ENCODE peak calls at places on chromosomes 13 and 19, in five cellular contexts. K is heart left ventricle, X is lower leg skin, H is vagina, C is foreskin fibroblast. L is an unnamed sample.

GRCh38 chr13:41254902-41255301 is 8.5 kb downstream of the MTRF1 start:
- DNase-seq in K (no peak), X (no peak), H (no peak), C (no peak), L (no peak)

GRCh38 chr19:41892173-41892902 is 9.4 kb downstream of the ARHGEF1 start:
- DNase-seq in K (no peak), X (no peak), H (no peak), C (no peak), L (no peak)

GRCh38 chr13:30442854-30443379 is 20.6 kb downstream of the UBE2L5 start:
- DNase-seq in K (no peak), X (no peak), H (no peak), C (no peak), L (no peak)

GRCh38 chr19:40445945-40446784 is 2.0 kb upstream of the SERTAD3 start:
- DNase-seq in K (no peak), X (no peak), H (no peak), C (no peak), L (no peak)

GRCh38 chr19:34120846-34121639 is 51.3 kb upstream of the LSM14A start:
- DNase-seq in K (no peak), X (no peak), H (no peak), C (peak), L (no peak)

GRCh38 chr13:98681017-98681416 is 71.5 kb downstream of the SLC15A1 start:
- DNase-seq in K (no peak), X (no peak), H (no peak), C (no peak), L (no peak)

GRCh38 chr19:10617409-10618121 is 7.8 kb upstream of the SLC44A2 start:
- DNase-seq in K (no peak), X (no peak), H (no peak), C (peak), L (no peak)

GRCh38 chr13:29496241-29496712 is 99.2 kb downstream of the SLC7A1 start:
- DNase-seq in K (peak), X (no peak), H (no peak), C (no peak), L (no peak)

GRCh38 chr19:336067-336614 is 8.5 kb downstream of the MIER2 start:
- DNase-seq in K (no peak), X (no peak), H (no peak), C (no peak), L (no peak)

GRCh38 chr13:109628251-109628699 is 158.1 kb downstream of the IRS2 start:
- DNase-seq in K (no peak), X (no peak), H (no peak), C (peak), L (no peak)

GRCh38 chr13:109151255-109151654 is 521.8 kb downstream of the MYO16 start:
- DNase-seq in K (no peak), X (no peak), H (no peak), C (no peak), L (no peak)

GRCh38 chr19:35479278-35479677 is 11.0 kb downstream of the KRTDAP start:
- DNase-seq in K (no peak), X (no peak), H (no peak), C (no peak), L (no peak)

GRCh38 chr19:43628646-43629326 is 9.4 kb upstream of the ZNF428 start:
- DNase-seq in K (no peak), X (no peak), H (no peak), C (no peak), L (no peak)

GRCh38 chr13:89925107-89925506 is 1422.4 kb upstream of the MIR17HG start:
- DNase-seq in K (no peak), X (no peak), H (no peak), C (no peak), L (no peak)

GRCh38 chr19:3343619-3344502 is 22.5 kb upstream of the NFIC start:
- DNase-seq in K (peak), X (peak), H (no peak), C (peak), L (peak)

GRCh38 chr13:31310781-31311180 is 111.0 kb downstream of the B3GLCT start:
- DNase-seq in K (peak), X (no peak), H (no peak), C (peak), L (no peak)

GRCh38 chr13:51644649-51645048 is 60.4 kb downstream of the WDFY2 start:
- DNase-seq in K (no peak), X (no peak), H (no peak), C (no peak), L (no peak)

GRCh38 chr13:74920945-74921725 is 560.8 kb downstream of the TBC1D4 start:
- DNase-seq in K (no peak), X (no peak), H (no peak), C (no peak), L (no peak)

DNA sequence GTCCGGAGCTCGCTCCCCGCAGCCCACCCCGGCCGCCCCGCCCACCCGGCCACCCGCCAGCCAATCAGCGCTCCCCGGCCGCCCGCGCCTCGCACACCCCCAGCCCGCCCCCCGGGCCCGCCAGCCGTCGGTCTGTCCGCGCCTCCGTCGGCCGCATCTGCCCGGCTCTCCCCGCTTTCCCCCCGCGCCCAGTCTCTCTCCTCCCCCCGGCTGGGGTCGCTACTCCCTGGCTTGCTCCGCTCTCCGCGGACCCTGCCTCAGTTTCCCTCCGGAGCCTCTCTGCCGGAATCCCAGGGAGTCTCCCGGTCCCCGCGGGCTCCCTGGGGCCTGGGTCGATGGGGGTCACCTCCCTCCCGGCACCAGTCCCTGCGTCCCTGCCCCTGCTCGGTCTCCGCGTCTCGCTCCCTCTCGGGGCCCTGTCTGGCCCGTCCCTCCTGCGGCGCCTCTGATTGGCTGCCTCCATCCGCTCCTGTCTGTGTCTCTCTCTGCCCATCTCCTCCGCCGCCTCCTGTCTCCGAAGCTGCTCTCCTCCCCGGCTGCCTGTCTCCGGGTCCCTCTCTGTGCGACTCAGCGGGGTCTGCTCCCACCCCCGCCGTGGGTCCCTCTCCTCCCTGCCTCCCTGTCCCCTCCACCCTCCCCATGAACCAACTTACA is 485 bp downstream of the IL11 start:
- DNase-seq in K (no peak), X (no peak), H (no peak), C (peak), L (no peak)
- H3K4me3 ChIP-seq in K (peak), X (no peak), H (peak), C (peak), L (peak)

DNA sequence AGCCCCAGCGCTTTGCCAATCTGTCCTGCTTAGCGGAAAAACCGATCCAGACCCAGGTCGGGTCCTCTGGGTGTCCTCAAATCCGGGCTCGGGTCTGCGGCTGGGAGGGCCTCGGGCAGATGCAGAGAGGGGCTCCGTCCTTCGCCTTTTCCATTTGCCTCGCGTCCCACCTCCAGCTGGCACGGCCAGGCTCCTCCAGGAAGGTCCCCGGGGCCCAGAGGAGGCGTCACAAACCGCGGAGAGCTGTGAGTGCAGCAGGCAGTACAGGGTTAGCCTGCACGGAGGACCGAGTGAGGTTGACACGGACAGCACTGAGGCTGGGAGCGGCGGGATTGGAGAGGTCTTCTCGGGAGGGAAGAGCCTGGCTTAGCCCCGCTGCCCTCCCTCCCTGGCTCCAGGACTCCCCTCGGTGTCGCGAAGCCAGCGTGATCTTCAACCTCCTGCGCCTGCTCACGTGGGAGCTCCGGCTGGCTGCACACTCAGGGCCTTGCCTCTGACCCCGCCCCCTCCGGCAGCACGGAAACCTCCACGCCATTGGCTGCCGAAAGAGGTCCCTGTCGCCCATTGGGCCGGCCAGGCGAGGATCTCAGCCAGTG is 2.8 kb upstream of the IFNL2 start:
- DNase-seq in K (no peak), X (no peak), H (no peak), C (no peak), L (no peak)
- H3K4me3 ChIP-seq in K (no peak), X (no peak), H (no peak), C (no peak), L (no peak)

GRCh38 chr13:45705145-45705695 is 3.1 kb downstream of the CBY2 start:
- DNase-seq in K (no peak), X (no peak), H (no peak), C (no peak), L (no peak)

GRCh38 chr13:45702869-45703391 is 810 bp downstream of the CBY2 start:
- DNase-seq in K (no peak), X (no peak), H (no peak), C (no peak), L (no peak)

GRCh38 chr13:45700971-45701900 is 884 bp upstream of the CBY2 start:
- DNase-seq in K (no peak), X (no peak), H (no peak), C (no peak), L (no peak)

GRCh38 chr13:45704211-45704739 is 2.2 kb downstream of the CBY2 start:
- DNase-seq in K (no peak), X (no peak), H (no peak), C (no peak), L (no peak)

GRCh38 chr13:45702088-45702487 is at the start of gene CBY2:
- DNase-seq in K (no peak), X (no peak), H (no peak), C (no peak), L (no peak)
- H3K4me3 ChIP-seq in K (no peak), X (no peak), H (no peak), C (no peak), L (no peak)

GRCh38 chr19:57687363-57688010 is 5.7 kb downstream of the ZNF551 start:
- DNase-seq in K (no peak), X (no peak), H (no peak), C (no peak), L (no peak)
- H3K4me3 ChIP-seq in K (no peak), X (no peak), H (no peak), C (no peak), L (peak)

GRCh38 chr19:54100560-54100959 is at the start of gene OSCAR:
- DNase-seq in K (no peak), X (no peak), H (no peak), C (no peak), L (no peak)
- H3K4me3 ChIP-seq in K (no peak), X (no peak), H (no peak), C (no peak), L (no peak)

GRCh38 chr19:15825753-15826152 is 10.3 kb upstream of the OR10H1 start:
- DNase-seq in K (no peak), X (no peak), H (no peak), C (no peak), L (no peak)
- H3K4me3 ChIP-seq in K (no peak), X (no peak), H (no peak), C (no peak), L (no peak)

DNA sequence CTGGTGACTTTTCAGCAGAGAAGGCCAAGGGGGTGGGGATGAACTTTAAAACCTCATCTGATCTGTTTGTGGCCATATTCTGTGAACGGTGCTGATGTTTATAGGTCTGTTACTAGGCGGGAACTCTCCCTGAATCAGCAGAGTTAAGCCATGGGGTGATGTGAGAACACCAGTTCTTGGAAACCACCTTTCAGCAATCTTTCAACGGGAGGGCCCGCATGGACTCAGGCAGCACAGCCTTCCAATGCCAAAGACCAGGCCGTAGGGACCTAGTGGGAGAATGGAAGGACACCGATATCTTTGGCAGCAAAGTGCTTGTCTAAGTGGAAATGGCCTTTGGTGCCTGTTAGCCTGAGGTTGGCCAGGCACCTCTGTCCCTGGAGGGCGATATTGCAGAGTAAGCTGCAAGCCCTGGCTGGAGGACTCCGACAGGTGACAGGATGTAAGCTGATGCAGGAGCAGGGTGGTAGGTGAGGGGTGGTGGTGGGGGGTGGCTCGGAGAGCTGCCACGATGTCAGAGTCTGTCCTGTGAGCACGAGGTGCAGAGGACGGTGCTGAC is 57.0 kb downstream of the ERCC5 start:
- DNase-seq in K (peak), X (no peak), H (no peak), C (no peak), L (no peak)
- H3K4me3 ChIP-seq in K (no peak), X (no peak), H (no peak), C (no peak), L (no peak)

DNA sequence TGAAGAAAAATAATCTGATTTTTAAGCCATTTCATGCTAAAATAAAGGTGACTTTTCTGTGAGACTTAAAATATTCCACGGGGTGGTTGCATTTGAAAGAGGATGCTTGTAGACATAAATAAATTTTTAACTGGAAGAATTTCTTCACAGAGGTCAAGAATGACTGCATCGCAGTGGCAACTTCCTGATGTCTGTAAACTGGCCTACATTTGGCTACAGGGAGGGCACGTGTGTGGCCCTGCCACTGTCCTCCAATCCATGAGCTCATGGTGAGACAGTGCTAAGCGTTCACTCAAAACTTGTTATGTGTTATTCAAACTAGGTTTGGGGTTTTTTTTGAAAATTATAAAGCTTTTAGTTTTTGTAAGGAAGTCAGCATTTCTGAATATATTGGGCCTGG is 1089.3 kb downstream of the EFNB2 start:
- DNase-seq in K (no peak), X (no peak), H (no peak), C (no peak), L (no peak)
- H3K4me3 ChIP-seq in K (no peak), X (no peak), H (no peak), C (no peak), L (no peak)

L was measured in coronary artery.